ENCODE peak calls at places on chromosomes 7 and 10, in eight cellular contexts. J is germinal center; H is activated CD8-positive, alpha-beta memory T cell treated with anti-CD3 and anti-CD28 coated beads for 24 hours; X is foreskin fibroblast; A is ELR; F is left lobe of liver; P is mesenteric fat pad; O is Calu3. M is an unnamed sample.

GRCh38 chr10:78263521-78263988 is 229.9 kb downstream of the RPS24 start:
- DNase-seq in X (peak; percentile 91), O (no peak), F (no peak), P (no peak), A (peak; percentile 98), H (no peak), J (no peak), M (peak; percentile 20)

GRCh38 chr7:99070361-99070760 is 73.5 kb downstream of the SMURF1 start:
- DNase-seq in P (no peak), O (no peak), H (no peak), J (peak; percentile 52), X (no peak), F (no peak), A (no peak), M (no peak)

GRCh38 chr7:129163875-129164544 is 19.5 kb downstream of the TSPAN33 start:
- DNase-seq in J (peak; percentile 61), A (peak; percentile 63), H (no peak), F (no peak), X (peak; percentile 82), P (no peak), O (no peak), M (no peak)

GRCh38 chr7:14765731-14766130 is 136.8 kb downstream of the DGKB start:
- DNase-seq in O (no peak), P (no peak), A (no peak), X (peak; percentile 52), H (no peak), J (no peak), F (no peak), M (no peak)

GRCh38 chr7:74527842-74528241 is 74.1 kb downstream of the GTF2IRD1 start:
- DNase-seq in J (no peak), F (no peak), X (no peak), A (no peak), O (no peak), P (no peak), H (no peak), M (no peak)

GRCh38 chr10:27696466-27696865 is 49.2 kb downstream of the MKX start:
- DNase-seq in H (no peak), J (no peak), P (no peak), F (no peak), X (no peak), O (no peak), A (no peak), M (no peak)

GRCh38 chr10:6669269-6669859 is 89.3 kb upstream of the PRKCQ start:
- DNase-seq in P (no peak), O (peak; percentile 37), F (no peak), X (peak; percentile 82), H (no peak), J (no peak), A (peak; percentile 71), M (no peak)

GRCh38 chr7:150406565-150407421 is 27.7 kb downstream of the ZNF775 start:
- DNase-seq in X (peak; percentile 28), P (peak; percentile 74), H (peak; percentile 72), A (no peak), F (peak; percentile 52), O (peak; percentile 9), J (peak; percentile 65), M (no peak)

GRCh38 chr7:136138991-136139390 is 161.8 kb upstream of the MTPN start:
- DNase-seq in J (no peak), P (no peak), A (no peak), O (no peak), H (no peak), X (no peak), F (no peak), M (no peak)

GRCh38 chr7:75711634-75712494 is 26.9 kb downstream of the HIP1 start:
- DNase-seq in P (no peak), O (no peak), A (no peak), X (peak; percentile 68), H (no peak), J (peak; percentile 30), F (no peak), M (no peak)

GRCh38 chr10:129417164-129417563 is 49.9 kb upstream of the MGMT start:
- DNase-seq in J (no peak), H (no peak), X (peak; percentile 72), A (peak; percentile 40), O (no peak), P (no peak), F (no peak), M (no peak)

GRCh38 chr10:70967591-70968588 is 79.5 kb upstream of the PCBD1 start:
- DNase-seq in X (peak; percentile 14), J (no peak), P (no peak), H (no peak), A (peak; percentile 7), O (no peak), F (no peak), M (no peak)

GRCh38 chr7:84191842-84192241 is 2.7 kb downstream of the SEMA3A start:
- DNase-seq in J (no peak), X (peak; percentile 58), H (no peak), P (no peak), A (peak; percentile 53), O (no peak), F (no peak), M (no peak)

GRCh38 chr10:77164616-77165311 is 472.8 kb downstream of the KCNMA1 start:
- DNase-seq in J (no peak), P (no peak), O (no peak), X (peak; percentile 71), F (no peak), A (peak; percentile 86), H (no peak), M (no peak)

GRCh38 chr10:29811751-29812427 is 177.1 kb upstream of the SVIL start:
- DNase-seq in X (peak; percentile 95), P (no peak), F (no peak), O (peak; percentile 17), H (no peak), A (peak; percentile 67), J (no peak), M (no peak)

GRCh38 chr10:42638821-42639270 is 476 bp upstream of the ZNF33B start:
- DNase-seq in X (no peak), P (no peak), O (no peak), H (no peak), A (no peak), F (no peak), J (no peak), M (no peak)

GRCh38 chr7:76069238-76069638 is 21.3 kb downstream of the MDH2 start:
- DNase-seq in A (peak; percentile 91), O (peak; percentile 47), J (no peak), H (no peak), X (peak; percentile 97), F (no peak), P (no peak), M (no peak)

GRCh38 chr10:107718868-107719267 is 554.4 kb upstream of the SORCS1 start:
- DNase-seq in H (no peak), J (no peak), O (no peak), A (peak; percentile 34), P (no peak), F (no peak), X (peak; percentile 23), M (no peak)

GRCh38 chr10:47409171-47409865 is 25.2 kb upstream of the ZNF488 start:
- DNase-seq in J (no peak), O (no peak), H (peak; percentile 47), P (peak; percentile 88), X (no peak), F (no peak), A (no peak), M (no peak)

GRCh38 chr7:151697942-151698341 is 178.2 kb upstream of the RHEB start:
- DNase-seq in J (no peak), A (no peak), O (no peak), F (no peak), P (no peak), H (no peak), X (no peak), M (no peak)

GRCh38 chr7:28988091-28988490 is 30.0 kb upstream of the TRIL start:
- DNase-seq in X (peak; percentile 60), P (no peak), F (no peak), J (no peak), O (no peak), A (no peak), H (no peak), M (no peak)

GRCh38 chr10:49388161-49388560 is 7.7 kb downstream of the DRGX start:
- DNase-seq in J (no peak), F (no peak), A (no peak), O (no peak), P (no peak), H (no peak), X (no peak), M (peak; percentile 58)